ENCODE peak calls at places on chromosomes 16 and 17, in ten cellular contexts. L, M, W, F, E, G, V, H, D and U are unnamed samples.

GRCh38 chr16:15970743-15971434 is 21.5 kb downstream of the ABCC1 start:
- DNase-seq in D (no peak), G (no peak), V (no peak), M (no peak), H (no peak), L (no peak), W (no peak), F (peak; percentile 71), E (no peak), U (no peak)

GRCh38 chr16:74606521-74607309 is at the start of gene GLG1:
- DNase-seq in F (peak; percentile 88), V (peak; percentile 96), M (peak; percentile 93), W (peak; percentile 95), H (peak; percentile 95), D (peak; percentile 93), E (peak; percentile 83), G (peak; percentile 91), L (peak; percentile 94), U (peak; percentile 92)

GRCh38 chr16:30976486-30976885 is 8.5 kb upstream of the HSD3B7 start:
- DNase-seq in E (no peak), L (no peak), M (no peak), D (no peak), V (no peak), G (no peak), W (no peak), H (no peak), F (no peak), U (no peak)

GRCh38 chr17:32912218-32912897 is 15.6 kb upstream of the TMEM98 start:
- DNase-seq in M (peak; percentile 84), L (peak; percentile 83), H (peak; percentile 94), F (no peak), E (no peak), V (peak; percentile 84), W (no peak), G (peak; percentile 76), D (peak; percentile 83), U (peak; percentile 68)

GRCh38 chr17:6567528-6568185 is 11.3 kb upstream of the PITPNM3 start:
- DNase-seq in D (peak; percentile 79), W (peak; percentile 44), L (peak; percentile 67), E (no peak), M (peak; percentile 49), G (no peak), V (no peak), F (peak; percentile 57), H (no peak), U (no peak)

GRCh38 chr16:14418795-14419225 is 211.2 kb downstream of the PARN start:
- DNase-seq in G (no peak), L (peak; percentile 85), D (no peak), F (no peak), W (no peak), M (peak; percentile 37), V (no peak), H (no peak), E (no peak), U (no peak)

GRCh38 chr17:82949361-82949760 is 109.5 kb upstream of the ZNF750 start:
- DNase-seq in M (no peak), H (no peak), E (no peak), L (peak; percentile 39), G (no peak), F (no peak), D (no peak), W (no peak), V (no peak), U (peak; percentile 14)

GRCh38 chr16:50578147-50578546 is 30.0 kb downstream of the NKD1 start:
- DNase-seq in F (no peak), M (no peak), D (no peak), V (no peak), G (no peak), W (no peak), L (no peak), H (no peak), E (no peak), U (no peak)

GRCh38 chr16:19524866-19525723 is 1.4 kb downstream of the CCP110 start:
- DNase-seq in V (no peak), H (peak; percentile 34), L (no peak), W (peak; percentile 28), G (no peak), F (no peak), D (no peak), E (no peak), M (no peak), U (no peak)

GRCh38 chr16:974001-974601 is 3.3 kb upstream of the LMF1 start:
- DNase-seq in H (no peak), V (no peak), D (no peak), W (no peak), L (no peak), F (no peak), E (no peak), G (no peak), M (no peak), U (no peak)

GRCh38 chr16:23464196-23464595 is 11.2 kb upstream of the COG7 start:
- DNase-seq in F (no peak), G (no peak), H (no peak), L (no peak), D (no peak), V (no peak), E (no peak), M (no peak), W (no peak), U (no peak)

GRCh38 chr16:88839026-88839529 is 17.7 kb downstream of the GALNS start:
- DNase-seq in V (no peak), M (no peak), H (peak; percentile 55), D (no peak), F (no peak), W (peak; percentile 52), E (no peak), L (no peak), G (peak; percentile 58), U (no peak)

GRCh38 chr17:35214192-35214591 is 20.0 kb upstream of the SLC35G3 start:
- DNase-seq in M (no peak), E (no peak), D (no peak), L (no peak), F (no peak), G (no peak), V (no peak), W (no peak), H (no peak), U (no peak)

GRCh38 chr17:57552114-57552601 is 192.9 kb downstream of the CCDC182 start:
- DNase-seq in F (peak; percentile 82), W (peak; percentile 84), V (no peak), D (no peak), E (no peak), H (peak; percentile 68), L (no peak), M (no peak), G (no peak), U (peak; percentile 68)

GRCh38 chr17:57135748-57136342 is 50.8 kb downstream of the AKAP1 start:
- DNase-seq in L (no peak), V (no peak), G (no peak), D (no peak), W (peak; percentile 47), F (no peak), H (no peak), M (no peak), E (no peak), U (no peak)

GRCh38 chr17:9162275-9162985 is 141.1 kb downstream of the NTN1 start:
- DNase-seq in G (peak; percentile 44), F (peak; percentile 84), L (no peak), D (no peak), V (no peak), H (peak; percentile 50), E (peak; percentile 20), M (no peak), W (peak; percentile 55), U (no peak)

DNA sequence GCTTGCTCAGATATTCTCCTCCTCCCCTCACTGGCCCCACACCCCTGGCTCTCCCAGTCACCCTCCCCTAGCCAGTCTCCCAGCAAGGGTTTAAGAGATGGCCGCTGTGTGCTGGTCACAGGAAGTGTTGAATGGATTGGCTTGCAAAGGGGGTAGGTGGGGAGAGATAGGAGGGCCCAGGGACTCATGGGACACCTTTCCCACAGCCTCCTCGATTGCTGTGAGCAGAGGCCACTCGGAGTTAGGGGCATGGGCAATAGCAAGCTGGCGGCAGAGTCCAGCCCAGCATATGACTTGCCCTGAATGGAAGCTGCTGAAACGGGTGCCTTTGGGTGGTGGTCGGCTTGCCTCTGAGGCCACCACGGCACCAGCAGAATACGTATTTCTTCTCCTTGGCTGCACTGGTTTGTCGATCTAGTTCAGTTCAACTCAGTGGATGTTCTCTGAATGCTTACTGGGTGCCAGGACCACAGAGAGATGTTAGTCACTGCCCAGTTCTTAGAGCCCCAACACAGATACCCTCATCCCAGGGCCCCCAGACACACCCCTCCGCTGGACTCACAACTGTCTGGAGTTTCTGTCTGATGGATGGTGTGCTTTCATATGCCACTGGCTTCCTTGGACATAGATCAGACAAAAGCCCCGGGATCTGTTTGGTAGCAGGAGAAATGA is 6.0 kb downstream of the WFIKKN2 start:
- DNase-seq in F (no peak), M (no peak), D (no peak), V (no peak), W (no peak), H (no peak), E (no peak), L (no peak), G (no peak), U (no peak)
- TF ChIP-seq EP300 in F (no peak), M (no peak), D (no peak), V (no peak), W (no peak), H (no peak), E (no peak), L (no peak), G (no peak), U (no peak)

DNA sequence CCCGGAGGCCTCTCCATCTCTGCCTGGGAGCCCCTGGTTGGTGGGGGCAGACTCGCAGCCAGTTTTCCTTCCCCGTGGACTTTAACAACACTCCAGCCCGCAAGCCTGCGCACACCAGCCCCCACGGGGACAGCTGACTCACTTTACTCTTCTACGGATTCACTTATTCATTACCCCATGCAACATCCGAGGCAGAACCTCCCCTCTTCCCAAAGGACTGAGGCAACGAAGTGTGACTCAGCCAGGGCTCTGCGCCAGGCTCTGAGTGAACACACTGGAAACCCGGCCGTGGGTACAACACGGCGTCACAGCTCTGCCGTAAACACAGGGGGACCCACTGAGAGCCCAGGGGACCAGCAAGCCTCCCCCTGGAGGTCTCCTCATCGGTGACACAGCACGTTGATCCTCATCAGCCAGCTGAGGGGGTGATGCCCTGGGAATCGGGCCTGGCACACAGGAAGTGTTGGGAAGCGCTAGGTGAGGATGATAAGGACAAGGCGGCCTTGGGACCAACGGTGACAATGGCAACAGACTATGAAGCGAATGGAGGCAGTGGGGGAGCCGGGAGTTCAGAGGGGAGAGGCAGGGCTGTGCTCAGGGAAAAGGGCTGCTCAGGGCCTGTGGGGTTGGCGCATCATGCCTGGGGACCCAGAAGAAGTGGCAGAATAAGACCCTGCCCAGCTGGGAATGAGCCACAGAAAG is 14.6 kb downstream of the COTL1 start:
- DNase-seq in W (no peak), M (peak; percentile 72), G (peak; percentile 85), D (peak; percentile 89), F (no peak), L (peak; percentile 95), E (peak; percentile 87), H (peak; percentile 46), V (no peak), U (peak; percentile 55)
- H3K4me3 ChIP-seq in W (no peak overlapping the region), M (peak overlapping the region; percentile 3), G (peak overlapping the region; percentile 20), D (peak overlapping the region; percentile 10), F (no peak overlapping the region), L (no peak overlapping the region), E (no peak overlapping the region), H (no peak overlapping the region), V (peak overlapping the region; percentile 5), U (no peak overlapping the region)

GRCh38 chr17:45118691-45119090 is 13.6 kb downstream of the PLCD3 start:
- DNase-seq in L (no peak), E (no peak), V (no peak), M (no peak), D (no peak), H (no peak), G (no peak), W (no peak), F (no peak), U (no peak)
- TF ChIP-seq EP300 in L (no peak), E (no peak), V (no peak), M (no peak), D (no peak), H (no peak), G (no peak), W (no peak), F (no peak), U (no peak)

GRCh38 chr17:77436481-77436880 is 295.7 kb downstream of the SEC14L1 start:
- DNase-seq in F (no peak), G (no peak), E (no peak), D (no peak), H (no peak), W (no peak), M (no peak), L (no peak), V (no peak), U (no peak)
- H3K4me3 ChIP-seq in F (no peak overlapping the region), G (no peak overlapping the region), E (no peak overlapping the region), D (peak overlapping the region; percentile 2), H (no peak overlapping the region), W (no peak overlapping the region), M (no peak overlapping the region), L (no peak overlapping the region), V (no peak overlapping the region), U (no peak overlapping the region)